ENCODE peak calls at places on chromosomes 4 and X, in five cellular contexts. One of them, this sample, is unnamed.

GRCh38 chr4:146520894-146521542 is 722 bp downstream of the SLC10A7 start:
- DNase-seq in K562: peak
- DNase-seq in GM12878: peak
- DNase-seq in HepG2: peak
- DNase-seq in H1: no peak
- DNase-seq in this sample: no peak

GRCh38 chr4:38049545-38050170 is 89.5 kb downstream of the PTTG2 start:
- DNase-seq in K562: no peak
- DNase-seq in GM12878: no peak
- DNase-seq in HepG2: no peak
- DNase-seq in H1: no peak
- DNase-seq in this sample: no peak

GRCh38 chr4:53012738-53013137 is 150.6 kb downstream of the RASL11B start:
- DNase-seq in K562: no peak
- DNase-seq in GM12878: no peak
- DNase-seq in HepG2: no peak
- DNase-seq in H1: no peak
- DNase-seq in this sample: no peak

GRCh38 chrX:100687546-100687945 is 43.5 kb downstream of the SRPX2 start:
- DNase-seq in K562: no peak
- DNase-seq in GM12878: no peak
- DNase-seq in HepG2: no peak
- DNase-seq in H1: no peak
- DNase-seq in this sample: no peak

GRCh38 chr4:27463816-27464215 is 603.2 kb downstream of the STIM2 start:
- DNase-seq in K562: no peak
- DNase-seq in GM12878: no peak
- DNase-seq in HepG2: no peak
- DNase-seq in H1: no peak
- DNase-seq in this sample: no peak

GRCh38 chr4:8314691-8315255 is 45.2 kb downstream of the HTRA3 start:
- DNase-seq in K562: no peak
- DNase-seq in GM12878: no peak
- DNase-seq in HepG2: no peak
- DNase-seq in H1: peak
- DNase-seq in this sample: no peak

GRCh38 chr4:26281876-26282275 is 38.9 kb upstream of the RBPJ start:
- DNase-seq in K562: no peak
- DNase-seq in GM12878: no peak
- DNase-seq in HepG2: no peak
- DNase-seq in H1: no peak
- DNase-seq in this sample: no peak

GRCh38 chr4:71231073-71231752 is 107.6 kb upstream of the SLC4A4 start:
- DNase-seq in K562: no peak
- DNase-seq in GM12878: no peak
- DNase-seq in HepG2: no peak
- DNase-seq in H1: no peak
- DNase-seq in this sample: no peak

GRCh38 chr4:139763668-139764067 is 98.0 kb downstream of the MGST2 start:
- DNase-seq in K562: no peak
- DNase-seq in GM12878: no peak
- DNase-seq in HepG2: no peak
- DNase-seq in H1: no peak
- DNase-seq in this sample: no peak

GRCh38 chr4:79673898-79674297 is 265.9 kb upstream of the GK2 start:
- DNase-seq in K562: no peak
- DNase-seq in GM12878: no peak
- DNase-seq in HepG2: no peak
- DNase-seq in H1: no peak
- DNase-seq in this sample: no peak

GRCh38 chr4:52883183-52883621 is 21.1 kb downstream of the RASL11B start:
- DNase-seq in K562: no peak
- DNase-seq in GM12878: no peak
- DNase-seq in HepG2: no peak
- DNase-seq in H1: no peak
- DNase-seq in this sample: no peak

DNA sequence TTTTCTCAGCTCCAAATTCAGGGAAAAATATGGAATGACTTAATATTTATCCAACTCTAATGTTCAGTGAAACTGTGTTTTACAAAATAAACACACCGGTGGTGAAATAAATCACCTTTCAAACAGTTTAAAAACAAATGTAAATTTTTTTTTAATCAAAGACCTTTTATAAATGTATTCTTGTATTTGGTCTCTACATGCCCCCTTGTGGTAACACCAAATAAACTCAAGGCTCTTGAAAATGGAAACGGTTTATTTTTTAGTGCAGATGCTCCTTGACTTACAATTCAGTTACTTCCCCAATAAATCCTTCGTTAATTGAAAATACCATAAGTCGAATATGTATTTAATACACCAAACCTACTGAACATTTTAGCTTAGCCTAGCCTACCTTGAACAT is 45.9 kb upstream of the ITM2A start:
- DNase-seq in K562: peak
- DNase-seq in GM12878: no peak
- DNase-seq in HepG2: peak
- DNase-seq in H1: no peak
- DNase-seq in this sample: no peak
- TF ChIP-seq ATF2 in K562: no peak
- TF ChIP-seq ATF2 in GM12878: no peak
- TF ChIP-seq ATF2 in HepG2: no peak
- TF ChIP-seq ATF2 in H1: no peak
- TF ChIP-seq ATF2 in this sample: no peak

GRCh38 chrX:112837531-112837930 is 3.1 kb downstream of the AMOT start:
- DNase-seq in K562: no peak
- DNase-seq in GM12878: no peak
- DNase-seq in HepG2: no peak
- DNase-seq in H1: no peak
- DNase-seq in this sample: no peak

GRCh38 chrX:112830540-112830939 is 10.1 kb downstream of the AMOT start:
- DNase-seq in K562: no peak
- DNase-seq in GM12878: no peak
- DNase-seq in HepG2: no peak
- DNase-seq in H1: no peak
- DNase-seq in this sample: no peak

GRCh38 chrX:112834976-112835375 is 5.7 kb downstream of the AMOT start:
- DNase-seq in K562: no peak
- DNase-seq in GM12878: no peak
- DNase-seq in HepG2: no peak
- DNase-seq in H1: no peak
- DNase-seq in this sample: no peak

GRCh38 chrX:112834016-112834855 is 6.4 kb downstream of the AMOT start:
- DNase-seq in K562: no peak
- DNase-seq in GM12878: no peak
- DNase-seq in HepG2: no peak
- DNase-seq in H1: no peak
- DNase-seq in this sample: no peak

DNA sequence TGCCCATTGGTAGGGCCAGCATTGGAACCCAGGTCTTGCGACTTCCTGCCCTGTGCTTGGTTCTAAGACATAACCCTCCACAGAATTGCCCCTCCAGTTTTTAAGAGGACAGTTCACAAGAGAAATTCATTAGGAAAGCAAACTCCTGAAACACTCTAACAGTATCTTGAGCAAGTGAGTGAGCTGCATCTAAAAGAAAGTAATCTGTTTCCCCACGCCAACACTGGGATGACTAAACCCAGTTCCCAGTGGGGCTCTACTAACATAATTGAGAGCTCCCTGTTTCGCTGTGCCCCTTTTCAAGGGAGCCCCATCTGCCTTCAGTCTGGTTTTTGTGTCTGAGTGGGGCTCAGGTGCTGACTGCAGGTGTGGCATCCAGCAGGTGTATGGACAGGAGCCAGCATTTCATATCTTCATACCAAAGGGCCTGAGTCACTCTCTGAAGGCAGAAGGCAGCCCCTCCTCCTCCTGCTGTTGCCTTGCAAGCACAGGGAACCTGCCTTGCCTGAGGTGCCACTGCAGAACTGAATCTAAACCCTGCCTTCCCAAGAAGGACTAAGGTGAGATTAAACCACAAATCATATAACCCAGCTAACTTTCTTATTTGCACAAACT is 8.0 kb downstream of the AMOT start:
- DNase-seq in K562: no peak
- DNase-seq in GM12878: no peak
- DNase-seq in HepG2: no peak
- DNase-seq in H1: no peak
- DNase-seq in this sample: peak
- TF ChIP-seq ATF2 in K562: no peak
- TF ChIP-seq ATF2 in GM12878: no peak
- TF ChIP-seq ATF2 in HepG2: no peak
- TF ChIP-seq ATF2 in H1: no peak
- TF ChIP-seq ATF2 in this sample: no peak

DNA sequence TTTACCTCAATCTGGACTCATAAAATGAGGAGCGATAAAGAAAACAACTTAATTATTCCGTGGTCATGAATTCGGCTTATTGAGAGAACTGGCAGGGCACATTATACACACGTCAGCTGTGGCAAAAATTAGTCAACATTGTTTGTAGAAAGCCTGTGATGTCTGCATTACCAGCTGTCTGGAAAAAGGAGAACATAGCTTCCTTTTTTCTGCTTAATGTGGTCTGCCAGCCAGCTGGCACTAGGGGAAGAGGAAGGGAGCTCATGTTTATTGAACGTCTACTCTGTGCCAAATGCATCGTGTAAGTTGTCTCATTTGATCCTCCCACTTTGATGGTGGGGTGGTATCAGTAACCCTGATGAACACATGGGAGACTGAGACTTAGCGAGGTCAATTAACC is 367.6 kb downstream of the ARHGAP24 start:
- DNase-seq in K562: no peak
- DNase-seq in GM12878: no peak
- DNase-seq in HepG2: no peak
- DNase-seq in H1: no peak
- DNase-seq in this sample: no peak
- TF ChIP-seq ATF2 in K562: no peak
- TF ChIP-seq ATF2 in GM12878: no peak
- TF ChIP-seq ATF2 in HepG2: no peak
- TF ChIP-seq ATF2 in H1: no peak
- TF ChIP-seq ATF2 in this sample: no peak

GRCh38 chr4:67292045-67292444 is 253.3 kb downstream of the CENPC start:
- DNase-seq in K562: no peak
- DNase-seq in GM12878: no peak
- DNase-seq in HepG2: no peak
- DNase-seq in H1: no peak
- DNase-seq in this sample: no peak

GRCh38 chr4:67286724-67287123 is 258.6 kb downstream of the CENPC start:
- DNase-seq in K562: no peak
- DNase-seq in GM12878: no peak
- DNase-seq in HepG2: no peak
- DNase-seq in H1: no peak
- DNase-seq in this sample: no peak

GRCh38 chr4:67291639-67292038 is 253.7 kb downstream of the CENPC start:
- DNase-seq in K562: no peak
- DNase-seq in GM12878: no peak
- DNase-seq in HepG2: no peak
- DNase-seq in H1: no peak
- DNase-seq in this sample: no peak

GRCh38 chr4:67292649-67293048 is 252.7 kb downstream of the CENPC start:
- DNase-seq in K562: no peak
- DNase-seq in GM12878: no peak
- DNase-seq in HepG2: no peak
- DNase-seq in H1: no peak
- DNase-seq in this sample: no peak

GRCh38 chr4:67288964-67289363 is 256.3 kb downstream of the CENPC start:
- DNase-seq in K562: peak
- DNase-seq in GM12878: no peak
- DNase-seq in HepG2: peak
- DNase-seq in H1: peak
- DNase-seq in this sample: peak
- TF ChIP-seq ATF2 in K562: no peak
- TF ChIP-seq ATF2 in GM12878: no peak
- TF ChIP-seq ATF2 in HepG2: no peak
- TF ChIP-seq ATF2 in H1: no peak
- TF ChIP-seq ATF2 in this sample: no peak

GRCh38 chr4:121736735-121737351 is 28.1 kb downstream of the SMIM43 start:
- DNase-seq in K562: peak
- DNase-seq in GM12878: no peak
- DNase-seq in HepG2: peak
- DNase-seq in H1: peak
- DNase-seq in this sample: no peak

GRCh38 chr4:121733942-121734341 is 31.0 kb downstream of the SMIM43 start:
- DNase-seq in K562: no peak
- DNase-seq in GM12878: no peak
- DNase-seq in HepG2: no peak
- DNase-seq in H1: no peak
- DNase-seq in this sample: no peak

GRCh38 chr4:121738780-121739547 is 26.0 kb downstream of the SMIM43 start:
- DNase-seq in K562: no peak
- DNase-seq in GM12878: no peak
- DNase-seq in HepG2: no peak
- DNase-seq in H1: no peak
- DNase-seq in this sample: no peak

GRCh38 chr4:121739575-121739974 is 25.4 kb downstream of the SMIM43 start:
- DNase-seq in K562: no peak
- DNase-seq in GM12878: no peak
- DNase-seq in HepG2: no peak
- DNase-seq in H1: no peak
- DNase-seq in this sample: no peak

GRCh38 chr4:121734576-121734975 is 30.4 kb downstream of the SMIM43 start:
- DNase-seq in K562: no peak
- DNase-seq in GM12878: no peak
- DNase-seq in HepG2: no peak
- DNase-seq in H1: no peak
- DNase-seq in this sample: no peak
- TF ChIP-seq ATF2 in K562: no peak
- TF ChIP-seq ATF2 in GM12878: no peak
- TF ChIP-seq ATF2 in HepG2: no peak
- TF ChIP-seq ATF2 in H1: no peak
- TF ChIP-seq ATF2 in this sample: no peak

DNA sequence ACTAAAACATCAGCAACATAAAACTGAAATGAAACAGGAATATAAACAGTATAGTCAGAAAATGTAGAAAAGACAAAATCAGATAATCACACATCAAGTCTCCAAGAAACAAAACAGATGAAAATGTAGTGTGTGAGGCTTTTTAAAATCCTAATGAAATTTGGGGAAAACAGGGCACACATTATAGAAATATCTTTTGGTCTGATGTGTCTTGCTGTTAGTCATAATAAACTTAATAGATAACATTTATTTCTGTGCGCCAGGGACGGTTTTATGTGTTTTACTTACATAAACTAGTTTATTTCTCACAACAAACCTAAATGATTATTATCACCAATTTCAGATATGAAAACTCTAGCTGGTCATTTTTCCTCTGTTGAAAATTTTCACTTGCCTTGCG is 293.9 kb upstream of the GATB start:
- DNase-seq in K562: no peak
- DNase-seq in GM12878: no peak
- DNase-seq in HepG2: no peak
- DNase-seq in H1: no peak
- DNase-seq in this sample: no peak
- TF ChIP-seq ATF2 in K562: no peak
- TF ChIP-seq ATF2 in GM12878: no peak
- TF ChIP-seq ATF2 in HepG2: no peak
- TF ChIP-seq ATF2 in H1: no peak
- TF ChIP-seq ATF2 in this sample: no peak

DNA sequence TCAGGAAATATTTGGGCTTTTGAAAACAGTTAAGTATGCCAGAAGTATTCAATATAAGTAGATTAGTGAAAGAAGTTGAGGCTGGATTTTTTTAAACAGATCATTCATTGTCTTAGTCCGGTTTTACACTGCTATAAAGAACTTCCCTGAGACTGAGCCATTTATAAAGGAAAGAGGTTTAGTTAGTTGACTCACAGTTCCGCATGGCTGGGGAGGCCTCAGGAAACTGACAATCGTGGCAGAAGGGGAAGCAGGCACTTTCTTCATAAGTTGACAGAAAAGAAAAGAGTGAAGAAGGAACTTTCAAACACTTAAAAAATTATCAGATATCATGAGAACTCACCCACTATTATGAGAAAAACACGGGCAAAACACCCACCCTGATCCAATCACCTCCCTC is 31.1 kb upstream of the CYLC1 start:
- DNase-seq in K562: no peak
- DNase-seq in GM12878: no peak
- DNase-seq in HepG2: no peak
- DNase-seq in H1: no peak
- DNase-seq in this sample: no peak
- TF ChIP-seq ATF2 in K562: no peak
- TF ChIP-seq ATF2 in GM12878: no peak
- TF ChIP-seq ATF2 in HepG2: no peak
- TF ChIP-seq ATF2 in H1: no peak
- TF ChIP-seq ATF2 in this sample: no peak